ENCODE peak calls at places on chromosome 20, in ten cellular contexts. G, T, M, F, S, L, C, K, Z and J are unnamed samples.

GRCh38 chr20:9352740-9353139 is 161.7 kb upstream of the LAMP5 start:
- DNase-seq in Z (no peak), L (no peak), M (no peak), C (no peak), G (no peak), T (no peak), K (no peak), F (no peak), S (no peak), J (no peak)

GRCh38 chr20:61125536-61126180 is 126.4 kb upstream of the CDH4 start:
- DNase-seq in M (no peak), T (no peak), S (no peak), Z (no peak), L (no peak), F (no peak), C (no peak), K (no peak), G (no peak), J (no peak)

GRCh38 chr20:41300906-41301305 is 16.6 kb downstream of the ZHX3 start:
- DNase-seq in Z (no peak), C (no peak), L (no peak), T (no peak), M (no peak), G (no peak), S (no peak), F (no peak), K (no peak), J (no peak)

GRCh38 chr20:25327521-25328235 is 63.0 kb downstream of the ABHD12 start:
- DNase-seq in C (no peak), F (no peak), L (peak), M (no peak), S (peak), T (no peak), G (no peak), Z (no peak), K (no peak), J (no peak)

GRCh38 chr20:44187054-44187762 is at the start of gene JPH2:
- DNase-seq in S (peak), L (peak), T (peak), K (peak), Z (peak), G (peak), C (no peak), M (no peak), F (no peak), J (peak)

GRCh38 chr20:32989507-32990283 is 14.5 kb downstream of the SUN5 start:
- DNase-seq in G (no peak), M (no peak), K (no peak), S (no peak), C (peak), Z (no peak), L (no peak), T (no peak), F (no peak), J (no peak)

GRCh38 chr20:53880108-53880641 is 190.2 kb downstream of the BCAS1 start:
- DNase-seq in M (no peak), F (no peak), Z (no peak), T (no peak), S (no peak), C (no peak), L (no peak), G (no peak), K (no peak), J (no peak)

GRCh38 chr20:32285621-32286334 is 8.3 kb downstream of the KIF3B start:
- DNase-seq in C (peak), M (no peak), S (peak), K (no peak), G (no peak), Z (peak), T (no peak), L (peak), F (peak), J (no peak)

GRCh38 chr20:8246701-8247100 is 114.6 kb downstream of the PLCB1 start:
- DNase-seq in Z (peak), M (no peak), C (no peak), G (no peak), T (no peak), F (no peak), S (no peak), L (no peak), K (peak), J (no peak)

GRCh38 chr20:31720486-31721407 is 1.9 kb downstream of the BCL2L1 start:
- DNase-seq in S (no peak), K (no peak), Z (no peak), F (no peak), T (no peak), C (no peak), L (no peak), M (no peak), G (no peak), J (no peak)

GRCh38 chr20:2767768-2768631 is 32.4 kb downstream of the CPXM1 start:
- DNase-seq in M (peak), S (peak), K (peak), Z (peak), T (no peak), L (peak), G (no peak), F (no peak), C (no peak), J (no peak)

GRCh38 chr20:904146-904545 is 12.0 kb downstream of the ANGPT4 start:
- DNase-seq in C (no peak), K (no peak), Z (no peak), M (no peak), S (no peak), T (no peak), F (no peak), G (no peak), L (no peak), J (no peak)

GRCh38 chr20:63441777-63442493 is 30.5 kb downstream of the KCNQ2 start:
- DNase-seq in S (peak), F (peak), T (peak), M (peak), Z (peak), G (peak), L (peak), C (peak), K (peak), J (no peak)

GRCh38 chr20:56400001-56400640 is 7.7 kb downstream of the CSTF1 start:
- DNase-seq in K (peak), Z (peak), S (peak), F (peak), T (no peak), G (peak), M (peak), C (peak), L (peak), J (no peak)

GRCh38 chr20:3080939-3081388 is 3.6 kb downstream of the AVP start:
- DNase-seq in L (peak), S (peak), Z (no peak), C (no peak), G (no peak), M (no peak), K (no peak), F (no peak), T (no peak), J (no peak)

GRCh38 chr20:11158146-11158545 is 484.3 kb upstream of the JAG1 start:
- DNase-seq in K (no peak), C (no peak), T (no peak), Z (no peak), M (no peak), G (no peak), L (no peak), S (no peak), F (no peak), J (no peak)

GRCh38 chr20:57399587-57400261 is 8.5 kb downstream of the RBM38 start:
- DNase-seq in F (peak), L (peak), C (peak), Z (peak), M (no peak), S (no peak), G (no peak), K (no peak), T (no peak), J (no peak)

GRCh38 chr20:35629432-35630145 is 14.0 kb downstream of the SPAG4 start:
- DNase-seq in L (no peak), C (no peak), Z (peak), G (no peak), M (no peak), S (no peak), F (no peak), K (no peak), T (no peak), J (no peak)

GRCh38 chr20:43963872-43964791 is 49.5 kb downstream of the TOX2 start:
- DNase-seq in K (no peak), C (peak), L (peak), T (no peak), G (peak), M (no peak), Z (peak), F (no peak), S (peak), J (no peak)

GRCh38 chr20:13855613-13856012 is 70.8 kb downstream of the NDUFAF5 start:
- DNase-seq in K (no peak), L (no peak), Z (no peak), F (no peak), T (no peak), G (no peak), C (no peak), S (no peak), M (no peak), J (no peak)

GRCh38 chr20:48841861-48842529 is 14.2 kb upstream of the PREX1 start:
- DNase-seq in G (no peak), C (no peak), Z (peak), L (peak), M (no peak), S (peak), K (peak), T (peak), F (no peak), J (peak)

GRCh38 chr20:3744806-3745685 is 12.6 kb downstream of the HSPA12B start:
- DNase-seq in C (peak), F (peak), L (no peak), T (no peak), M (peak), G (peak), K (no peak), Z (peak), S (peak), J (peak)